ENCODE peak calls at places on chromosomes 2 and 18, in nine cellular contexts. One of them, this sample, is unnamed.
A peak's percentile ranks its signal among the peaks of the same experiment; 100 is the strongest.

GRCh38 chr2:8144785-8145184 is 537.1 kb upstream of the ID2 start:
- DNase-seq in NCI-H510A treated with DMSO at 0.1 percent for 48 hours: no peak
- DNase-seq in AG09319: no peak
- DNase-seq in retina: no peak
- DNase-seq in psoas muscle: no peak
- DNase-seq in iPS-NIHi11: no peak
- DNase-seq in GM20000: no peak
- DNase-seq in HFFc6: peak; percentile 75
- DNase-seq in stimulated activated CD8-positive, alpha-beta memory T cell treated with anti-CD3 and anti-CD28 coated beads, Interleukin-15, amount 100 ng/mL, for 4 hours: no peak
- DNase-seq in this sample: no peak

GRCh38 chr2:84882775-84883550 is 2.1 kb upstream of the TRABD2A start:
- DNase-seq in NCI-H510A treated with DMSO at 0.1 percent for 48 hours: no peak
- DNase-seq in GM20000: no peak
- DNase-seq in psoas muscle: no peak
- DNase-seq in stimulated activated CD8-positive, alpha-beta memory T cell treated with anti-CD3 and anti-CD28 coated beads, Interleukin-15, amount 100 ng/mL, for 4 hours: no peak
- DNase-seq in iPS-NIHi11: no peak
- DNase-seq in AG09319: no peak
- DNase-seq in HFFc6: peak; percentile 18
- DNase-seq in retina: no peak
- DNase-seq in this sample: no peak

GRCh38 chr2:147356157-147356556 is 488.7 kb upstream of the ACVR2A start:
- DNase-seq in HFFc6: no peak
- DNase-seq in stimulated activated CD8-positive, alpha-beta memory T cell treated with anti-CD3 and anti-CD28 coated beads, Interleukin-15, amount 100 ng/mL, for 4 hours: no peak
- DNase-seq in psoas muscle: no peak
- DNase-seq in iPS-NIHi11: no peak
- DNase-seq in NCI-H510A treated with DMSO at 0.1 percent for 48 hours: no peak
- DNase-seq in AG09319: no peak
- DNase-seq in retina: no peak
- DNase-seq in GM20000: no peak
- DNase-seq in this sample: no peak

GRCh38 chr18:22846088-22846683 is 86.9 kb upstream of the RBBP8 start:
- DNase-seq in psoas muscle: no peak
- DNase-seq in iPS-NIHi11: peak; percentile 24
- DNase-seq in HFFc6: no peak
- DNase-seq in GM20000: peak; percentile 10
- DNase-seq in retina: no peak
- DNase-seq in NCI-H510A treated with DMSO at 0.1 percent for 48 hours: no peak
- DNase-seq in AG09319: no peak
- DNase-seq in stimulated activated CD8-positive, alpha-beta memory T cell treated with anti-CD3 and anti-CD28 coated beads, Interleukin-15, amount 100 ng/mL, for 4 hours: no peak
- DNase-seq in this sample: peak; percentile 54

GRCh38 chr2:170747921-170748320 is 22.3 kb upstream of the ERICH2 start:
- DNase-seq in AG09319: no peak
- DNase-seq in NCI-H510A treated with DMSO at 0.1 percent for 48 hours: no peak
- DNase-seq in HFFc6: peak; percentile 42
- DNase-seq in stimulated activated CD8-positive, alpha-beta memory T cell treated with anti-CD3 and anti-CD28 coated beads, Interleukin-15, amount 100 ng/mL, for 4 hours: no peak
- DNase-seq in retina: no peak
- DNase-seq in iPS-NIHi11: no peak
- DNase-seq in psoas muscle: no peak
- DNase-seq in GM20000: no peak
- DNase-seq in this sample: peak; percentile 93

GRCh38 chr18:69483574-69483973 is 82.9 kb downstream of the DOK6 start:
- DNase-seq in AG09319: no peak
- DNase-seq in retina: no peak
- DNase-seq in GM20000: no peak
- DNase-seq in iPS-NIHi11: no peak
- DNase-seq in psoas muscle: no peak
- DNase-seq in NCI-H510A treated with DMSO at 0.1 percent for 48 hours: no peak
- DNase-seq in HFFc6: no peak
- DNase-seq in stimulated activated CD8-positive, alpha-beta memory T cell treated with anti-CD3 and anti-CD28 coated beads, Interleukin-15, amount 100 ng/mL, for 4 hours: no peak
- DNase-seq in this sample: no peak

GRCh38 chr2:84459028-84459943 is at the start of gene SUCLG1:
- DNase-seq in stimulated activated CD8-positive, alpha-beta memory T cell treated with anti-CD3 and anti-CD28 coated beads, Interleukin-15, amount 100 ng/mL, for 4 hours: peak; percentile 73
- DNase-seq in GM20000: peak; percentile 89
- DNase-seq in HFFc6: peak; percentile 71
- DNase-seq in iPS-NIHi11: peak; percentile 87
- DNase-seq in retina: peak; percentile 98
- DNase-seq in AG09319: peak; percentile 44
- DNase-seq in psoas muscle: peak; percentile 89
- DNase-seq in NCI-H510A treated with DMSO at 0.1 percent for 48 hours: peak; percentile 92
- DNase-seq in this sample: peak; percentile 86

GRCh38 chr2:68336192-68336591 is 16.4 kb upstream of the CNRIP1 start:
- DNase-seq in stimulated activated CD8-positive, alpha-beta memory T cell treated with anti-CD3 and anti-CD28 coated beads, Interleukin-15, amount 100 ng/mL, for 4 hours: no peak
- DNase-seq in AG09319: peak; percentile 14
- DNase-seq in NCI-H510A treated with DMSO at 0.1 percent for 48 hours: no peak
- DNase-seq in psoas muscle: no peak
- DNase-seq in HFFc6: peak; percentile 71
- DNase-seq in iPS-NIHi11: no peak
- DNase-seq in GM20000: no peak
- DNase-seq in retina: no peak
- DNase-seq in this sample: peak; percentile 80

GRCh38 chr2:10241641-10242430 is 60.9 kb upstream of the HPCAL1 start:
- DNase-seq in HFFc6: no peak
- DNase-seq in NCI-H510A treated with DMSO at 0.1 percent for 48 hours: no peak
- DNase-seq in psoas muscle: no peak
- DNase-seq in retina: no peak
- DNase-seq in GM20000: no peak
- DNase-seq in iPS-NIHi11: no peak
- DNase-seq in AG09319: no peak
- DNase-seq in stimulated activated CD8-positive, alpha-beta memory T cell treated with anti-CD3 and anti-CD28 coated beads, Interleukin-15, amount 100 ng/mL, for 4 hours: no peak
- DNase-seq in this sample: no peak

GRCh38 chr2:38122344-38122743 is 46.4 kb upstream of the CYP1B1 start:
- DNase-seq in retina: no peak
- DNase-seq in iPS-NIHi11: no peak
- DNase-seq in psoas muscle: peak; percentile 34
- DNase-seq in AG09319: no peak
- DNase-seq in stimulated activated CD8-positive, alpha-beta memory T cell treated with anti-CD3 and anti-CD28 coated beads, Interleukin-15, amount 100 ng/mL, for 4 hours: no peak
- DNase-seq in GM20000: no peak
- DNase-seq in HFFc6: no peak
- DNase-seq in NCI-H510A treated with DMSO at 0.1 percent for 48 hours: no peak
- DNase-seq in this sample: no peak

GRCh38 chr18:48021273-48021914 is 90.9 kb upstream of the SMAD2 start:
- DNase-seq in stimulated activated CD8-positive, alpha-beta memory T cell treated with anti-CD3 and anti-CD28 coated beads, Interleukin-15, amount 100 ng/mL, for 4 hours: no peak
- DNase-seq in HFFc6: no peak
- DNase-seq in NCI-H510A treated with DMSO at 0.1 percent for 48 hours: no peak
- DNase-seq in iPS-NIHi11: no peak
- DNase-seq in retina: no peak
- DNase-seq in AG09319: no peak
- DNase-seq in psoas muscle: no peak
- DNase-seq in GM20000: no peak
- DNase-seq in this sample: no peak

GRCh38 chr2:86615596-86615995 is 8.1 kb downstream of the RNF103 start:
- DNase-seq in GM20000: no peak
- DNase-seq in NCI-H510A treated with DMSO at 0.1 percent for 48 hours: no peak
- DNase-seq in HFFc6: no peak
- DNase-seq in iPS-NIHi11: no peak
- DNase-seq in AG09319: no peak
- DNase-seq in psoas muscle: no peak
- DNase-seq in stimulated activated CD8-positive, alpha-beta memory T cell treated with anti-CD3 and anti-CD28 coated beads, Interleukin-15, amount 100 ng/mL, for 4 hours: no peak
- DNase-seq in retina: no peak
- DNase-seq in this sample: no peak

GRCh38 chr2:39266906-39267434 is 23.2 kb upstream of the CDKL4 start:
- DNase-seq in HFFc6: no peak
- DNase-seq in iPS-NIHi11: no peak
- DNase-seq in GM20000: no peak
- DNase-seq in retina: no peak
- DNase-seq in stimulated activated CD8-positive, alpha-beta memory T cell treated with anti-CD3 and anti-CD28 coated beads, Interleukin-15, amount 100 ng/mL, for 4 hours: no peak
- DNase-seq in NCI-H510A treated with DMSO at 0.1 percent for 48 hours: no peak
- DNase-seq in psoas muscle: no peak
- DNase-seq in AG09319: no peak
- DNase-seq in this sample: no peak

GRCh38 chr2:209102319-209102718 is 321.5 kb upstream of the MAP2 start:
- DNase-seq in GM20000: no peak
- DNase-seq in AG09319: no peak
- DNase-seq in psoas muscle: no peak
- DNase-seq in retina: no peak
- DNase-seq in iPS-NIHi11: no peak
- DNase-seq in stimulated activated CD8-positive, alpha-beta memory T cell treated with anti-CD3 and anti-CD28 coated beads, Interleukin-15, amount 100 ng/mL, for 4 hours: no peak
- DNase-seq in NCI-H510A treated with DMSO at 0.1 percent for 48 hours: no peak
- DNase-seq in HFFc6: no peak
- DNase-seq in this sample: no peak

GRCh38 chr2:234550511-234551107 is 53.7 kb upstream of the ARL4C start:
- DNase-seq in stimulated activated CD8-positive, alpha-beta memory T cell treated with anti-CD3 and anti-CD28 coated beads, Interleukin-15, amount 100 ng/mL, for 4 hours: peak; percentile 11
- DNase-seq in psoas muscle: peak; percentile 59
- DNase-seq in GM20000: peak; percentile 71
- DNase-seq in NCI-H510A treated with DMSO at 0.1 percent for 48 hours: peak; percentile 91
- DNase-seq in AG09319: peak; percentile 37
- DNase-seq in retina: peak; percentile 82
- DNase-seq in HFFc6: peak; percentile 63
- DNase-seq in iPS-NIHi11: peak; percentile 81
- DNase-seq in this sample: peak; percentile 65

GRCh38 chr2:65300134-65300771 is 72.6 kb downstream of the ACTR2 start:
- DNase-seq in AG09319: peak; percentile 24
- DNase-seq in psoas muscle: peak; percentile 92
- DNase-seq in stimulated activated CD8-positive, alpha-beta memory T cell treated with anti-CD3 and anti-CD28 coated beads, Interleukin-15, amount 100 ng/mL, for 4 hours: no peak
- DNase-seq in iPS-NIHi11: peak; percentile 35
- DNase-seq in retina: peak; percentile 43
- DNase-seq in NCI-H510A treated with DMSO at 0.1 percent for 48 hours: no peak
- DNase-seq in HFFc6: peak; percentile 50
- DNase-seq in GM20000: no peak
- DNase-seq in this sample: no peak

GRCh38 chr2:222296911-222297599 is 1.7 kb downstream of the PAX3 start:
- DNase-seq in GM20000: no peak
- DNase-seq in psoas muscle: peak; percentile 19
- DNase-seq in NCI-H510A treated with DMSO at 0.1 percent for 48 hours: no peak
- DNase-seq in HFFc6: peak; percentile 56
- DNase-seq in retina: peak; percentile 70
- DNase-seq in AG09319: no peak
- DNase-seq in stimulated activated CD8-positive, alpha-beta memory T cell treated with anti-CD3 and anti-CD28 coated beads, Interleukin-15, amount 100 ng/mL, for 4 hours: no peak
- DNase-seq in iPS-NIHi11: no peak
- DNase-seq in this sample: no peak

GRCh38 chr2:48146552-48146951 is 240.3 kb upstream of the FBXO11 start:
- DNase-seq in stimulated activated CD8-positive, alpha-beta memory T cell treated with anti-CD3 and anti-CD28 coated beads, Interleukin-15, amount 100 ng/mL, for 4 hours: no peak
- DNase-seq in psoas muscle: no peak
- DNase-seq in retina: no peak
- DNase-seq in GM20000: no peak
- DNase-seq in NCI-H510A treated with DMSO at 0.1 percent for 48 hours: no peak
- DNase-seq in HFFc6: no peak
- DNase-seq in iPS-NIHi11: no peak
- DNase-seq in AG09319: no peak
- DNase-seq in this sample: no peak

GRCh38 chr18:48997985-48998831 is 47.4 kb upstream of the SMAD7 start:
- DNase-seq in AG09319: peak; percentile 76
- DNase-seq in iPS-NIHi11: peak; percentile 74
- DNase-seq in GM20000: no peak
- DNase-seq in NCI-H510A treated with DMSO at 0.1 percent for 48 hours: peak; percentile 1
- DNase-seq in HFFc6: peak; percentile 97
- DNase-seq in psoas muscle: peak; percentile 86
- DNase-seq in stimulated activated CD8-positive, alpha-beta memory T cell treated with anti-CD3 and anti-CD28 coated beads, Interleukin-15, amount 100 ng/mL, for 4 hours: no peak
- DNase-seq in retina: peak; percentile 73
- DNase-seq in this sample: peak; percentile 97

GRCh38 chr18:22551536-22552151 is 133.9 kb upstream of the CTAGE1 start:
- DNase-seq in retina: no peak
- DNase-seq in GM20000: no peak
- DNase-seq in stimulated activated CD8-positive, alpha-beta memory T cell treated with anti-CD3 and anti-CD28 coated beads, Interleukin-15, amount 100 ng/mL, for 4 hours: no peak
- DNase-seq in NCI-H510A treated with DMSO at 0.1 percent for 48 hours: no peak
- DNase-seq in iPS-NIHi11: no peak
- DNase-seq in psoas muscle: no peak
- DNase-seq in HFFc6: peak; percentile 85
- DNase-seq in AG09319: no peak
- DNase-seq in this sample: peak; percentile 97

GRCh38 chr18:63454497-63454896 is 22.3 kb upstream of the SERPINB5 start:
- DNase-seq in GM20000: no peak
- DNase-seq in HFFc6: peak; percentile 62
- DNase-seq in stimulated activated CD8-positive, alpha-beta memory T cell treated with anti-CD3 and anti-CD28 coated beads, Interleukin-15, amount 100 ng/mL, for 4 hours: no peak
- DNase-seq in NCI-H510A treated with DMSO at 0.1 percent for 48 hours: no peak
- DNase-seq in psoas muscle: no peak
- DNase-seq in retina: no peak
- DNase-seq in AG09319: no peak
- DNase-seq in iPS-NIHi11: no peak
- DNase-seq in this sample: peak; percentile 96

GRCh38 chr18:41134426-41134825 is 820.6 kb upstream of the PIK3C3 start:
- DNase-seq in NCI-H510A treated with DMSO at 0.1 percent for 48 hours: no peak
- DNase-seq in HFFc6: no peak
- DNase-seq in stimulated activated CD8-positive, alpha-beta memory T cell treated with anti-CD3 and anti-CD28 coated beads, Interleukin-15, amount 100 ng/mL, for 4 hours: no peak
- DNase-seq in AG09319: no peak
- DNase-seq in psoas muscle: no peak
- DNase-seq in iPS-NIHi11: no peak
- DNase-seq in retina: no peak
- DNase-seq in GM20000: no peak
- DNase-seq in this sample: peak; percentile 39

GRCh38 chr2:150191349-150191748 is 296.1 kb downstream of the RND3 start:
- DNase-seq in GM20000: no peak
- DNase-seq in NCI-H510A treated with DMSO at 0.1 percent for 48 hours: no peak
- DNase-seq in iPS-NIHi11: no peak
- DNase-seq in HFFc6: peak; percentile 61
- DNase-seq in AG09319: no peak
- DNase-seq in retina: no peak
- DNase-seq in stimulated activated CD8-positive, alpha-beta memory T cell treated with anti-CD3 and anti-CD28 coated beads, Interleukin-15, amount 100 ng/mL, for 4 hours: no peak
- DNase-seq in psoas muscle: no peak
- DNase-seq in this sample: peak; percentile 62

GRCh38 chr2:96090181-96090500 is 26.2 kb downstream of the ADRA2B start:
- DNase-seq in retina: peak; percentile 13
- DNase-seq in psoas muscle: no peak
- DNase-seq in stimulated activated CD8-positive, alpha-beta memory T cell treated with anti-CD3 and anti-CD28 coated beads, Interleukin-15, amount 100 ng/mL, for 4 hours: no peak
- DNase-seq in GM20000: no peak
- DNase-seq in iPS-NIHi11: peak; percentile 5
- DNase-seq in NCI-H510A treated with DMSO at 0.1 percent for 48 hours: no peak
- DNase-seq in AG09319: no peak
- DNase-seq in HFFc6: no peak
- DNase-seq in this sample: no peak

GRCh38 chr2:176911-177310 is 86.9 kb downstream of the SH3YL1 start:
- DNase-seq in NCI-H510A treated with DMSO at 0.1 percent for 48 hours: no peak
- DNase-seq in GM20000: no peak
- DNase-seq in stimulated activated CD8-positive, alpha-beta memory T cell treated with anti-CD3 and anti-CD28 coated beads, Interleukin-15, amount 100 ng/mL, for 4 hours: no peak
- DNase-seq in HFFc6: no peak
- DNase-seq in iPS-NIHi11: no peak
- DNase-seq in AG09319: no peak
- DNase-seq in psoas muscle: no peak
- DNase-seq in retina: no peak
- DNase-seq in this sample: peak; percentile 30

GRCh38 chr2:222436040-222436413 is 11.7 kb downstream of the SGPP2 start:
- DNase-seq in GM20000: no peak
- DNase-seq in NCI-H510A treated with DMSO at 0.1 percent for 48 hours: no peak
- DNase-seq in HFFc6: no peak
- DNase-seq in stimulated activated CD8-positive, alpha-beta memory T cell treated with anti-CD3 and anti-CD28 coated beads, Interleukin-15, amount 100 ng/mL, for 4 hours: no peak
- DNase-seq in retina: no peak
- DNase-seq in iPS-NIHi11: no peak
- DNase-seq in psoas muscle: no peak
- DNase-seq in AG09319: no peak
- DNase-seq in this sample: no peak

GRCh38 chr2:145488571-145488970 is 968.7 kb upstream of the ZEB2 start:
- DNase-seq in iPS-NIHi11: no peak
- DNase-seq in GM20000: no peak
- DNase-seq in stimulated activated CD8-positive, alpha-beta memory T cell treated with anti-CD3 and anti-CD28 coated beads, Interleukin-15, amount 100 ng/mL, for 4 hours: no peak
- DNase-seq in psoas muscle: no peak
- DNase-seq in NCI-H510A treated with DMSO at 0.1 percent for 48 hours: no peak
- DNase-seq in retina: peak; percentile 39
- DNase-seq in HFFc6: no peak
- DNase-seq in AG09319: no peak
- DNase-seq in this sample: no peak

GRCh38 chr2:161123531-161124030 is 36.6 kb upstream of the TANK start:
- DNase-seq in stimulated activated CD8-positive, alpha-beta memory T cell treated with anti-CD3 and anti-CD28 coated beads, Interleukin-15, amount 100 ng/mL, for 4 hours: no peak
- DNase-seq in HFFc6: no peak
- DNase-seq in iPS-NIHi11: peak; percentile 9
- DNase-seq in psoas muscle: no peak
- DNase-seq in NCI-H510A treated with DMSO at 0.1 percent for 48 hours: peak; percentile 48
- DNase-seq in GM20000: no peak
- DNase-seq in retina: no peak
- DNase-seq in AG09319: no peak
- DNase-seq in this sample: peak; percentile 96

GRCh38 chr18:77071711-77072292 is 60.8 kb downstream of the MBP start:
- DNase-seq in NCI-H510A treated with DMSO at 0.1 percent for 48 hours: peak; percentile 77
- DNase-seq in retina: no peak
- DNase-seq in HFFc6: peak; percentile 88
- DNase-seq in AG09319: peak; percentile 82
- DNase-seq in psoas muscle: no peak
- DNase-seq in GM20000: no peak
- DNase-seq in iPS-NIHi11: no peak
- DNase-seq in stimulated activated CD8-positive, alpha-beta memory T cell treated with anti-CD3 and anti-CD28 coated beads, Interleukin-15, amount 100 ng/mL, for 4 hours: peak; percentile 46
- DNase-seq in this sample: peak; percentile 64

GRCh38 chr2:120225549-120226065 is 2.4 kb upstream of the TMEM185B start:
- DNase-seq in GM20000: no peak
- DNase-seq in HFFc6: no peak
- DNase-seq in stimulated activated CD8-positive, alpha-beta memory T cell treated with anti-CD3 and anti-CD28 coated beads, Interleukin-15, amount 100 ng/mL, for 4 hours: no peak
- DNase-seq in retina: no peak
- DNase-seq in psoas muscle: no peak
- DNase-seq in AG09319: no peak
- DNase-seq in NCI-H510A treated with DMSO at 0.1 percent for 48 hours: no peak
- DNase-seq in iPS-NIHi11: no peak
- DNase-seq in this sample: no peak

GRCh38 chr2:189570565-189570964 is 10.0 kb downstream of the SLC40A1 start:
- DNase-seq in retina: no peak
- DNase-seq in NCI-H510A treated with DMSO at 0.1 percent for 48 hours: no peak
- DNase-seq in GM20000: no peak
- DNase-seq in HFFc6: peak; percentile 30
- DNase-seq in psoas muscle: no peak
- DNase-seq in iPS-NIHi11: no peak
- DNase-seq in stimulated activated CD8-positive, alpha-beta memory T cell treated with anti-CD3 and anti-CD28 coated beads, Interleukin-15, amount 100 ng/mL, for 4 hours: no peak
- DNase-seq in AG09319: no peak
- DNase-seq in this sample: peak; percentile 37

This sample was measured in epithelial cell of esophagus.